ENCODE peak calls at places on chromosome 13, in four cellular contexts. One of them, this sample, is unnamed.

GRCh38 chr13:23796546-23796945 is 92.7 kb downstream of the MIPEP start:
- DNase-seq in stomach: no peak
- DNase-seq in thoracic aorta: no peak
- DNase-seq in neural crest cell: no peak
- DNase-seq in this sample: no peak

GRCh38 chr13:84126671-84127171 is 244.4 kb upstream of the SLITRK1 start:
- DNase-seq in stomach: no peak
- DNase-seq in thoracic aorta: no peak
- DNase-seq in neural crest cell: no peak
- DNase-seq in this sample: peak

GRCh38 chr13:20714563-20715339 is 11.3 kb downstream of the IL17D start:
- DNase-seq in stomach: no peak
- DNase-seq in thoracic aorta: no peak
- DNase-seq in neural crest cell: no peak
- DNase-seq in this sample: no peak

GRCh38 chr13:24683833-24684599 is 3.8 kb downstream of the ATP12A start:
- DNase-seq in stomach: peak
- DNase-seq in thoracic aorta: no peak
- DNase-seq in neural crest cell: peak
- DNase-seq in this sample: peak

GRCh38 chr13:48942131-48942530 is 33.6 kb upstream of the FNDC3A start:
- DNase-seq in stomach: no peak
- DNase-seq in thoracic aorta: no peak
- DNase-seq in neural crest cell: no peak
- DNase-seq in this sample: no peak

GRCh38 chr13:111937763-111938375 is 129.1 kb upstream of the SOX1 start:
- DNase-seq in stomach: peak
- DNase-seq in thoracic aorta: no peak
- DNase-seq in neural crest cell: no peak
- DNase-seq in this sample: no peak

GRCh38 chr13:30196025-30196424 is 111.3 kb downstream of the KATNAL1 start:
- DNase-seq in stomach: no peak
- DNase-seq in thoracic aorta: no peak
- DNase-seq in neural crest cell: no peak
- DNase-seq in this sample: no peak

GRCh38 chr13:51557875-51558604 is 26.2 kb upstream of the WDFY2 start:
- DNase-seq in stomach: no peak
- DNase-seq in thoracic aorta: no peak
- DNase-seq in neural crest cell: no peak
- DNase-seq in this sample: no peak

GRCh38 chr13:110915057-110915873 is at the start of gene ANKRD10:
- DNase-seq in stomach: peak
- DNase-seq in thoracic aorta: peak
- DNase-seq in neural crest cell: peak
- DNase-seq in this sample: peak
- TF ChIP-seq CTCF in stomach: peak
- TF ChIP-seq CTCF in thoracic aorta: peak
- TF ChIP-seq CTCF in neural crest cell: peak
- TF ChIP-seq CTCF in this sample: peak

GRCh38 chr13:28401303-28402056 is 93.4 kb downstream of the FLT1 start:
- DNase-seq in stomach: no peak
- DNase-seq in thoracic aorta: no peak
- DNase-seq in neural crest cell: no peak
- DNase-seq in this sample: no peak
- TF ChIP-seq CTCF in stomach: no peak
- TF ChIP-seq CTCF in thoracic aorta: no peak
- TF ChIP-seq CTCF in neural crest cell: no peak
- TF ChIP-seq CTCF in this sample: no peak

GRCh38 chr13:94716016-94716415 is 3.7 kb upstream of the SOX21 start:
- DNase-seq in stomach: no peak
- DNase-seq in thoracic aorta: no peak
- DNase-seq in neural crest cell: no peak
- DNase-seq in this sample: no peak
- TF ChIP-seq CTCF in stomach: no peak
- TF ChIP-seq CTCF in thoracic aorta: no peak
- TF ChIP-seq CTCF in neural crest cell: peak
- TF ChIP-seq CTCF in this sample: no peak

DNA sequence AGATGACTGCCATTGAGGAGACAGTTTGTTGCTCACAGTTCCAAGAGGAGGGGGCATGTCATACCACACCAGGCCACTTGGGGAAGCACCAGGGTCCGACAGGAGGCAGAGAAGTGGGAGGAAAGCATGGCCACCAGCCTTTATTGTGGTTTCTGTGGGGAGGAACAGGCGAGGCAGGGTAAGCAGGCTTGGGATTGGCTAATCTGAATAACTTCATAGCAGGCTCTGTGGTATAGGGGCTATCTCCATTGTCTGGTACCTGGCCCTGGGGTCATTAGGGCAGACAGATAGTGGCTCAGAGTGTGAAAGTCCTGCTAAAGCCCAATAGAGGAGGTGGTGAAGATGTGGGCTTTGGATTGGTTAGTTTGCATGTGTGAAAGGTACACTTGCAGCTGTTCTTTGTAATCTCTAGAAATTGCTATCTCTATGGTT is 35.5 kb downstream of the CBY2 start:
- DNase-seq in stomach: no peak
- DNase-seq in thoracic aorta: no peak
- DNase-seq in neural crest cell: no peak
- DNase-seq in this sample: peak
- TF ChIP-seq CTCF in stomach: no peak
- TF ChIP-seq CTCF in thoracic aorta: no peak
- TF ChIP-seq CTCF in neural crest cell: no peak
- TF ChIP-seq CTCF in this sample: peak

GRCh38 chr13:67841071-67841470 is 610.9 kb upstream of the PCDH9 start:
- DNase-seq in stomach: no peak
- DNase-seq in thoracic aorta: no peak
- DNase-seq in neural crest cell: no peak
- DNase-seq in this sample: no peak
- TF ChIP-seq CTCF in stomach: no peak
- TF ChIP-seq CTCF in thoracic aorta: no peak
- TF ChIP-seq CTCF in neural crest cell: no peak
- TF ChIP-seq CTCF in this sample: no peak

DNA sequence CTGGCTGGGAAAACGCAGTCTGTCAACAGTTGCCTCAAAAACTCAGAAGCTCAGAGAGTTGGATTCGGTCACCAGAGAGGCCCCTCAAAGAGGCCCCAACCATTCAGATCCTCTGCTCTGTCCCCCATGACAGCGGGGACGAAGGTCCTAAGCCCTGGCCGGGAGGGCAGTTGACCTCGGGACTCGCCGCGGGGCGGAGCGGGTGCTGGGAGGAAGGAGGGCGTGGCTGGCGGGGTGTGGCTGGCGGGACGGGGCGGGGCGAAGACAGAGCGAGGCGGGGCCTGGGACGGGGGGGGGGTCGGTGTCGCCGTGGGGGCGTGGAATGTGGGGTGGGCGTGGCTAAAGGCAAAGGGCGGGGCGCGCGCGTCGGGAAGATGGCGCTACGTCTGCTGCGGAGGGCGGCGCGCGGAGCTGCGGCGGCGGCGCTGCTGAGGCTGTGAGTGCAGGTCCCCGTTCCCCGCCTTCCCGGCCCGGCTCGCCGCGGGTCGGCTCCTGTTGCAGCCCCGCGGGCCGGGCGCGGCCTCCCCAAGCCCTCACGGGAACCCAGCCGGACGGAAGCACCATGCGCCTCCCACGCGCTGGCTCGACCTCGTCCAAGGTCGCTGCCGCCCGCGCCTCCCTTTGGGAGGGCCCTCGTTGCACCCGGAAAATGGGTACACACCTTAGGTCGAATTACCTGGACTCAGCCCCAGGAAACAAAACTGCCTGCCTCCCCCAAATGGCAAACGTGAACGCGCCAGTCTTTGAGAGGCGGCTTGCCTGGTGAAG is 105.2 kb downstream of the TM9SF2 start:
- DNase-seq in stomach: peak
- DNase-seq in thoracic aorta: peak
- DNase-seq in neural crest cell: peak
- DNase-seq in this sample: peak
- TF ChIP-seq CTCF in stomach: no peak
- TF ChIP-seq CTCF in thoracic aorta: no peak
- TF ChIP-seq CTCF in neural crest cell: peak
- TF ChIP-seq CTCF in this sample: no peak

GRCh38 chr13:44651209-44651608 is 75.1 kb upstream of the TSC22D1 start:
- DNase-seq in stomach: no peak
- DNase-seq in thoracic aorta: no peak
- DNase-seq in neural crest cell: no peak
- DNase-seq in this sample: no peak
- TF ChIP-seq CTCF in stomach: no peak
- TF ChIP-seq CTCF in thoracic aorta: no peak
- TF ChIP-seq CTCF in neural crest cell: no peak
- TF ChIP-seq CTCF in this sample: no peak

DNA sequence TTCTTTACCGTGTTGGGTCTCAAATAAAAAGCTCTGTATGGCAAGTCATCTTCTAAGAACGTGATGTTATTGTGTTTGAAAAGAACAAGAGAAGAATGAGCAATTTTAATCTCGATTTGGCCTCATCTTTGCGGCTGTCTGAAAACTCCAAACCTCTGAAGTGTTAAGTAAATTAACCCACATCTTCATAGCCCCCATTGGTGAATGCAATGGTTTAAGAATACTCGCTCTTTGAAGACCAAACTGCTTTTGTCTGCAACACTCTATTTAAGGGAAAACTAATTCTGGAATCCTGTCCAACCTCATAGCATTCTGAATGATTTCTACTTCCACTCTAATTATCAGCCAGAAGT is 56.9 kb upstream of the SCEL start:
- DNase-seq in stomach: no peak
- DNase-seq in thoracic aorta: no peak
- DNase-seq in neural crest cell: no peak
- DNase-seq in this sample: no peak
- TF ChIP-seq CTCF in stomach: no peak
- TF ChIP-seq CTCF in thoracic aorta: no peak
- TF ChIP-seq CTCF in neural crest cell: peak
- TF ChIP-seq CTCF in this sample: peak

This sample was measured in activated CD8-positive, alpha-beta T cell treated with anti-CD3 and anti-CD28 coated beads for 36 hours.